ENCODE peak calls at places on chromosomes 11 and 22, in four cellular contexts. D, V, N and S are unnamed samples.

GRCh38 chr22:32200752-32201151 is 4.1 kb downstream of the RFPL2 start:
- DNase-seq in N (no peak), V (no peak), D (no peak), S (no peak)

GRCh38 chr22:31081963-31082605 is 966 bp downstream of the SMTN start:
- DNase-seq in V (no peak), D (peak), N (peak), S (no peak)

GRCh38 chr22:50011447-50012200 is 941 bp downstream of the IL17REL start:
- DNase-seq in V (no peak), D (no peak), N (no peak), S (no peak)

GRCh38 chr11:15845261-15845660 is 511.1 kb downstream of the SOX6 start:
- DNase-seq in D (no peak), V (peak), N (no peak), S (peak)

GRCh38 chr22:33600113-33600512 is 320.2 kb downstream of the LARGE1 start:
- DNase-seq in V (no peak), N (no peak), D (no peak), S (no peak)

GRCh38 chr11:78040691-78041379 is 17.8 kb upstream of the KCTD14 start:
- DNase-seq in D (no peak), V (no peak), N (no peak), S (no peak)

GRCh38 chr11:110525883-110526282 is 96.1 kb downstream of the FDX1 start:
- DNase-seq in N (peak), D (no peak), V (peak), S (no peak)

GRCh38 chr22:49295851-49296560 is 531.7 kb downstream of the BRD1 start:
- DNase-seq in D (peak), N (no peak), V (no peak), S (no peak)